ENCODE peak calls at places on chromosomes 6 and 20, in nine cellular contexts. One of them, this sample, is unnamed.

GRCh38 chr6:165439928-165440554 is 130.6 kb upstream of the C6orf118 start:
- DNase-seq in anterior cingulate cortex: no peak
- DNase-seq in ecto neural progenitor cell: no peak
- DNase-seq in occipital lobe: no peak
- DNase-seq in NCI-H146: peak
- DNase-seq in T1000: no peak
- DNase-seq in stimulated activated CD4-positive, alpha-beta T cell treated with anti-CD3 and anti-CD28 coated beads, Interleukin-12 subunit alpha, Interleukin-12 subunit beta, amount 100 ng/mL, for 48 hours: no peak
- DNase-seq in T-helper 2 cell: no peak
- DNase-seq in foreskin fibroblast: peak
- DNase-seq in this sample: no peak

GRCh38 chr20:25254986-25255680 is 7.2 kb downstream of the PYGB start:
- DNase-seq in anterior cingulate cortex: no peak
- DNase-seq in ecto neural progenitor cell: no peak
- DNase-seq in occipital lobe: peak
- DNase-seq in NCI-H146: no peak
- DNase-seq in T1000: no peak
- DNase-seq in stimulated activated CD4-positive, alpha-beta T cell treated with anti-CD3 and anti-CD28 coated beads, Interleukin-12 subunit alpha, Interleukin-12 subunit beta, amount 100 ng/mL, for 48 hours: no peak
- DNase-seq in T-helper 2 cell: no peak
- DNase-seq in foreskin fibroblast: no peak
- DNase-seq in this sample: peak

GRCh38 chr6:36625161-36625919 is 31.2 kb downstream of the SRSF3 start:
- DNase-seq in anterior cingulate cortex: no peak
- DNase-seq in ecto neural progenitor cell: no peak
- DNase-seq in occipital lobe: no peak
- DNase-seq in NCI-H146: peak
- DNase-seq in T1000: no peak
- DNase-seq in stimulated activated CD4-positive, alpha-beta T cell treated with anti-CD3 and anti-CD28 coated beads, Interleukin-12 subunit alpha, Interleukin-12 subunit beta, amount 100 ng/mL, for 48 hours: no peak
- DNase-seq in T-helper 2 cell: no peak
- DNase-seq in foreskin fibroblast: peak
- DNase-seq in this sample: no peak

GRCh38 chr6:11317885-11318771 is 85.7 kb upstream of the NEDD9 start:
- DNase-seq in anterior cingulate cortex: no peak
- DNase-seq in ecto neural progenitor cell: no peak
- DNase-seq in occipital lobe: peak
- DNase-seq in NCI-H146: no peak
- DNase-seq in T1000: peak
- DNase-seq in stimulated activated CD4-positive, alpha-beta T cell treated with anti-CD3 and anti-CD28 coated beads, Interleukin-12 subunit alpha, Interleukin-12 subunit beta, amount 100 ng/mL, for 48 hours: peak
- DNase-seq in T-helper 2 cell: peak
- DNase-seq in foreskin fibroblast: peak
- DNase-seq in this sample: no peak

GRCh38 chr20:4091332-4092135 is 76.2 kb upstream of the RNF24 start:
- DNase-seq in anterior cingulate cortex: no peak
- DNase-seq in ecto neural progenitor cell: peak
- DNase-seq in occipital lobe: no peak
- DNase-seq in NCI-H146: peak
- DNase-seq in T1000: no peak
- DNase-seq in stimulated activated CD4-positive, alpha-beta T cell treated with anti-CD3 and anti-CD28 coated beads, Interleukin-12 subunit alpha, Interleukin-12 subunit beta, amount 100 ng/mL, for 48 hours: no peak
- DNase-seq in T-helper 2 cell: peak
- DNase-seq in foreskin fibroblast: peak
- DNase-seq in this sample: peak

GRCh38 chr20:15674253-15675145 is 898.7 kb downstream of the KIF16B start:
- DNase-seq in anterior cingulate cortex: no peak
- DNase-seq in ecto neural progenitor cell: no peak
- DNase-seq in occipital lobe: no peak
- DNase-seq in NCI-H146: no peak
- DNase-seq in T1000: no peak
- DNase-seq in stimulated activated CD4-positive, alpha-beta T cell treated with anti-CD3 and anti-CD28 coated beads, Interleukin-12 subunit alpha, Interleukin-12 subunit beta, amount 100 ng/mL, for 48 hours: no peak
- DNase-seq in T-helper 2 cell: no peak
- DNase-seq in foreskin fibroblast: peak
- DNase-seq in this sample: no peak

GRCh38 chr6:169895926-169896761 is 144.7 kb downstream of the ERMARD start:
- DNase-seq in anterior cingulate cortex: no peak
- DNase-seq in ecto neural progenitor cell: peak
- DNase-seq in occipital lobe: no peak
- DNase-seq in NCI-H146: no peak
- DNase-seq in T1000: no peak
- DNase-seq in stimulated activated CD4-positive, alpha-beta T cell treated with anti-CD3 and anti-CD28 coated beads, Interleukin-12 subunit alpha, Interleukin-12 subunit beta, amount 100 ng/mL, for 48 hours: no peak
- DNase-seq in T-helper 2 cell: no peak
- DNase-seq in foreskin fibroblast: no peak
- DNase-seq in this sample: peak

GRCh38 chr6:57173056-57173885 is 1.1 kb downstream of the BAG2 start:
- DNase-seq in anterior cingulate cortex: no peak
- DNase-seq in ecto neural progenitor cell: no peak
- DNase-seq in occipital lobe: no peak
- DNase-seq in NCI-H146: peak
- DNase-seq in T1000: no peak
- DNase-seq in stimulated activated CD4-positive, alpha-beta T cell treated with anti-CD3 and anti-CD28 coated beads, Interleukin-12 subunit alpha, Interleukin-12 subunit beta, amount 100 ng/mL, for 48 hours: no peak
- DNase-seq in T-helper 2 cell: no peak
- DNase-seq in foreskin fibroblast: peak
- DNase-seq in this sample: no peak

GRCh38 chr6:4788953-4789584 is 12.9 kb downstream of the CDYL start:
- DNase-seq in anterior cingulate cortex: no peak
- DNase-seq in ecto neural progenitor cell: no peak
- DNase-seq in occipital lobe: no peak
- DNase-seq in NCI-H146: no peak
- DNase-seq in T1000: no peak
- DNase-seq in stimulated activated CD4-positive, alpha-beta T cell treated with anti-CD3 and anti-CD28 coated beads, Interleukin-12 subunit alpha, Interleukin-12 subunit beta, amount 100 ng/mL, for 48 hours: no peak
- DNase-seq in T-helper 2 cell: no peak
- DNase-seq in foreskin fibroblast: no peak
- DNase-seq in this sample: no peak

GRCh38 chr6:134175532-134176282 is 123.3 kb upstream of the SLC2A12 start:
- DNase-seq in anterior cingulate cortex: peak
- DNase-seq in ecto neural progenitor cell: no peak
- DNase-seq in occipital lobe: peak
- DNase-seq in NCI-H146: peak
- DNase-seq in T1000: peak
- DNase-seq in stimulated activated CD4-positive, alpha-beta T cell treated with anti-CD3 and anti-CD28 coated beads, Interleukin-12 subunit alpha, Interleukin-12 subunit beta, amount 100 ng/mL, for 48 hours: peak
- DNase-seq in T-helper 2 cell: peak
- DNase-seq in foreskin fibroblast: peak
- DNase-seq in this sample: peak

GRCh38 chr6:43290905-43291355 is 7.1 kb upstream of the SLC22A7 start:
- DNase-seq in anterior cingulate cortex: no peak
- DNase-seq in ecto neural progenitor cell: no peak
- DNase-seq in occipital lobe: no peak
- DNase-seq in NCI-H146: no peak
- DNase-seq in T1000: no peak
- DNase-seq in stimulated activated CD4-positive, alpha-beta T cell treated with anti-CD3 and anti-CD28 coated beads, Interleukin-12 subunit alpha, Interleukin-12 subunit beta, amount 100 ng/mL, for 48 hours: no peak
- DNase-seq in T-helper 2 cell: no peak
- DNase-seq in foreskin fibroblast: peak
- DNase-seq in this sample: no peak

GRCh38 chr6:151284012-151284411 is 44.2 kb downstream of the AKAP12 start:
- DNase-seq in anterior cingulate cortex: no peak
- DNase-seq in ecto neural progenitor cell: no peak
- DNase-seq in occipital lobe: no peak
- DNase-seq in NCI-H146: no peak
- DNase-seq in T1000: no peak
- DNase-seq in stimulated activated CD4-positive, alpha-beta T cell treated with anti-CD3 and anti-CD28 coated beads, Interleukin-12 subunit alpha, Interleukin-12 subunit beta, amount 100 ng/mL, for 48 hours: no peak
- DNase-seq in T-helper 2 cell: no peak
- DNase-seq in foreskin fibroblast: no peak
- DNase-seq in this sample: no peak

GRCh38 chr6:345747-346388 is 45.7 kb upstream of the IRF4 start:
- DNase-seq in anterior cingulate cortex: no peak
- DNase-seq in ecto neural progenitor cell: no peak
- DNase-seq in occipital lobe: no peak
- DNase-seq in NCI-H146: no peak
- DNase-seq in T1000: no peak
- DNase-seq in stimulated activated CD4-positive, alpha-beta T cell treated with anti-CD3 and anti-CD28 coated beads, Interleukin-12 subunit alpha, Interleukin-12 subunit beta, amount 100 ng/mL, for 48 hours: no peak
- DNase-seq in T-helper 2 cell: no peak
- DNase-seq in foreskin fibroblast: peak
- DNase-seq in this sample: no peak

GRCh38 chr20:1310087-1310486 is 18.9 kb downstream of the SDCBP2 start:
- DNase-seq in anterior cingulate cortex: no peak
- DNase-seq in ecto neural progenitor cell: no peak
- DNase-seq in occipital lobe: peak
- DNase-seq in NCI-H146: no peak
- DNase-seq in T1000: no peak
- DNase-seq in stimulated activated CD4-positive, alpha-beta T cell treated with anti-CD3 and anti-CD28 coated beads, Interleukin-12 subunit alpha, Interleukin-12 subunit beta, amount 100 ng/mL, for 48 hours: no peak
- DNase-seq in T-helper 2 cell: no peak
- DNase-seq in foreskin fibroblast: no peak
- DNase-seq in this sample: peak

GRCh38 chr20:50886184-50886790 is 45.0 kb downstream of the ADNP start:
- DNase-seq in anterior cingulate cortex: no peak
- DNase-seq in ecto neural progenitor cell: no peak
- DNase-seq in occipital lobe: no peak
- DNase-seq in NCI-H146: no peak
- DNase-seq in T1000: no peak
- DNase-seq in stimulated activated CD4-positive, alpha-beta T cell treated with anti-CD3 and anti-CD28 coated beads, Interleukin-12 subunit alpha, Interleukin-12 subunit beta, amount 100 ng/mL, for 48 hours: no peak
- DNase-seq in T-helper 2 cell: no peak
- DNase-seq in foreskin fibroblast: no peak
- DNase-seq in this sample: no peak

GRCh38 chr20:61719691-61720347 is 345.9 kb downstream of the TAF4 start:
- DNase-seq in anterior cingulate cortex: no peak
- DNase-seq in ecto neural progenitor cell: no peak
- DNase-seq in occipital lobe: no peak
- DNase-seq in NCI-H146: no peak
- DNase-seq in T1000: no peak
- DNase-seq in stimulated activated CD4-positive, alpha-beta T cell treated with anti-CD3 and anti-CD28 coated beads, Interleukin-12 subunit alpha, Interleukin-12 subunit beta, amount 100 ng/mL, for 48 hours: peak
- DNase-seq in T-helper 2 cell: peak
- DNase-seq in foreskin fibroblast: no peak
- DNase-seq in this sample: no peak

GRCh38 chr6:139242457-139243240 is 49.1 kb downstream of the TXLNB start:
- DNase-seq in anterior cingulate cortex: no peak
- DNase-seq in ecto neural progenitor cell: no peak
- DNase-seq in occipital lobe: no peak
- DNase-seq in NCI-H146: no peak
- DNase-seq in T1000: no peak
- DNase-seq in stimulated activated CD4-positive, alpha-beta T cell treated with anti-CD3 and anti-CD28 coated beads, Interleukin-12 subunit alpha, Interleukin-12 subunit beta, amount 100 ng/mL, for 48 hours: no peak
- DNase-seq in T-helper 2 cell: no peak
- DNase-seq in foreskin fibroblast: no peak
- DNase-seq in this sample: no peak

GRCh38 chr20:63705232-63706026 is 2.3 kb downstream of the ARFRP1 start:
- DNase-seq in anterior cingulate cortex: no peak
- DNase-seq in ecto neural progenitor cell: no peak
- DNase-seq in occipital lobe: no peak
- DNase-seq in NCI-H146: no peak
- DNase-seq in T1000: no peak
- DNase-seq in stimulated activated CD4-positive, alpha-beta T cell treated with anti-CD3 and anti-CD28 coated beads, Interleukin-12 subunit alpha, Interleukin-12 subunit beta, amount 100 ng/mL, for 48 hours: no peak
- DNase-seq in T-helper 2 cell: no peak
- DNase-seq in foreskin fibroblast: no peak
- DNase-seq in this sample: no peak

GRCh38 chr20:31910071-31910803 is 39.8 kb downstream of the TTLL9 start:
- DNase-seq in anterior cingulate cortex: no peak
- DNase-seq in ecto neural progenitor cell: no peak
- DNase-seq in occipital lobe: no peak
- DNase-seq in NCI-H146: no peak
- DNase-seq in T1000: no peak
- DNase-seq in stimulated activated CD4-positive, alpha-beta T cell treated with anti-CD3 and anti-CD28 coated beads, Interleukin-12 subunit alpha, Interleukin-12 subunit beta, amount 100 ng/mL, for 48 hours: no peak
- DNase-seq in T-helper 2 cell: no peak
- DNase-seq in foreskin fibroblast: no peak
- DNase-seq in this sample: no peak

GRCh38 chr6:18226451-18226850 is 37.9 kb downstream of the DEK start:
- DNase-seq in anterior cingulate cortex: no peak
- DNase-seq in ecto neural progenitor cell: no peak
- DNase-seq in occipital lobe: no peak
- DNase-seq in NCI-H146: no peak
- DNase-seq in T1000: no peak
- DNase-seq in stimulated activated CD4-positive, alpha-beta T cell treated with anti-CD3 and anti-CD28 coated beads, Interleukin-12 subunit alpha, Interleukin-12 subunit beta, amount 100 ng/mL, for 48 hours: no peak
- DNase-seq in T-helper 2 cell: no peak
- DNase-seq in foreskin fibroblast: peak
- DNase-seq in this sample: no peak

GRCh38 chr6:158060447-158061360 is 79.0 kb downstream of the SYNJ2 start:
- DNase-seq in anterior cingulate cortex: no peak
- DNase-seq in ecto neural progenitor cell: no peak
- DNase-seq in occipital lobe: peak
- DNase-seq in NCI-H146: peak
- DNase-seq in T1000: peak
- DNase-seq in stimulated activated CD4-positive, alpha-beta T cell treated with anti-CD3 and anti-CD28 coated beads, Interleukin-12 subunit alpha, Interleukin-12 subunit beta, amount 100 ng/mL, for 48 hours: no peak
- DNase-seq in T-helper 2 cell: no peak
- DNase-seq in foreskin fibroblast: peak
- DNase-seq in this sample: no peak

GRCh38 chr20:48937674-48938073 is 16.2 kb downstream of the ARFGEF2 start:
- DNase-seq in anterior cingulate cortex: no peak
- DNase-seq in ecto neural progenitor cell: no peak
- DNase-seq in occipital lobe: no peak
- DNase-seq in NCI-H146: no peak
- DNase-seq in T1000: no peak
- DNase-seq in stimulated activated CD4-positive, alpha-beta T cell treated with anti-CD3 and anti-CD28 coated beads, Interleukin-12 subunit alpha, Interleukin-12 subunit beta, amount 100 ng/mL, for 48 hours: no peak
- DNase-seq in T-helper 2 cell: no peak
- DNase-seq in foreskin fibroblast: no peak
- DNase-seq in this sample: no peak

GRCh38 chr20:63330084-63330760 is 30.9 kb downstream of the CHRNA4 start:
- DNase-seq in anterior cingulate cortex: no peak
- DNase-seq in ecto neural progenitor cell: no peak
- DNase-seq in occipital lobe: no peak
- DNase-seq in NCI-H146: no peak
- DNase-seq in T1000: no peak
- DNase-seq in stimulated activated CD4-positive, alpha-beta T cell treated with anti-CD3 and anti-CD28 coated beads, Interleukin-12 subunit alpha, Interleukin-12 subunit beta, amount 100 ng/mL, for 48 hours: no peak
- DNase-seq in T-helper 2 cell: no peak
- DNase-seq in foreskin fibroblast: no peak
- DNase-seq in this sample: no peak

GRCh38 chr6:39050453-39051112 is 2.0 kb downstream of the GLP1R start:
- DNase-seq in anterior cingulate cortex: no peak
- DNase-seq in ecto neural progenitor cell: no peak
- DNase-seq in occipital lobe: no peak
- DNase-seq in NCI-H146: no peak
- DNase-seq in T1000: no peak
- DNase-seq in stimulated activated CD4-positive, alpha-beta T cell treated with anti-CD3 and anti-CD28 coated beads, Interleukin-12 subunit alpha, Interleukin-12 subunit beta, amount 100 ng/mL, for 48 hours: no peak
- DNase-seq in T-helper 2 cell: no peak
- DNase-seq in foreskin fibroblast: no peak
- DNase-seq in this sample: no peak

GRCh38 chr20:4006640-4007039 is 8.7 kb downstream of the RNF24 start:
- DNase-seq in anterior cingulate cortex: peak
- DNase-seq in ecto neural progenitor cell: no peak
- DNase-seq in occipital lobe: peak
- DNase-seq in NCI-H146: no peak
- DNase-seq in T1000: no peak
- DNase-seq in stimulated activated CD4-positive, alpha-beta T cell treated with anti-CD3 and anti-CD28 coated beads, Interleukin-12 subunit alpha, Interleukin-12 subunit beta, amount 100 ng/mL, for 48 hours: no peak
- DNase-seq in T-helper 2 cell: no peak
- DNase-seq in foreskin fibroblast: peak
- DNase-seq in this sample: peak

GRCh38 chr20:46622125-46622524 is 29.1 kb downstream of the SLC13A3 start:
- DNase-seq in anterior cingulate cortex: no peak
- DNase-seq in ecto neural progenitor cell: no peak
- DNase-seq in occipital lobe: no peak
- DNase-seq in NCI-H146: peak
- DNase-seq in T1000: no peak
- DNase-seq in stimulated activated CD4-positive, alpha-beta T cell treated with anti-CD3 and anti-CD28 coated beads, Interleukin-12 subunit alpha, Interleukin-12 subunit beta, amount 100 ng/mL, for 48 hours: no peak
- DNase-seq in T-helper 2 cell: no peak
- DNase-seq in foreskin fibroblast: no peak
- DNase-seq in this sample: no peak

GRCh38 chr6:80214436-80215022 is 108.1 kb downstream of the BCKDHB start:
- DNase-seq in anterior cingulate cortex: no peak
- DNase-seq in ecto neural progenitor cell: no peak
- DNase-seq in occipital lobe: no peak
- DNase-seq in NCI-H146: peak
- DNase-seq in T1000: peak
- DNase-seq in stimulated activated CD4-positive, alpha-beta T cell treated with anti-CD3 and anti-CD28 coated beads, Interleukin-12 subunit alpha, Interleukin-12 subunit beta, amount 100 ng/mL, for 48 hours: no peak
- DNase-seq in T-helper 2 cell: no peak
- DNase-seq in foreskin fibroblast: peak
- DNase-seq in this sample: peak

GRCh38 chr6:293185-294174 is 1.2 kb downstream of the DUSP22 start:
- DNase-seq in anterior cingulate cortex: no peak
- DNase-seq in ecto neural progenitor cell: no peak
- DNase-seq in occipital lobe: no peak
- DNase-seq in NCI-H146: no peak
- DNase-seq in T1000: no peak
- DNase-seq in stimulated activated CD4-positive, alpha-beta T cell treated with anti-CD3 and anti-CD28 coated beads, Interleukin-12 subunit alpha, Interleukin-12 subunit beta, amount 100 ng/mL, for 48 hours: no peak
- DNase-seq in T-helper 2 cell: no peak
- DNase-seq in foreskin fibroblast: peak
- DNase-seq in this sample: peak

GRCh38 chr6:99587792-99588191 is 18.8 kb upstream of the PRDM13 start:
- DNase-seq in anterior cingulate cortex: no peak
- DNase-seq in ecto neural progenitor cell: no peak
- DNase-seq in occipital lobe: no peak
- DNase-seq in NCI-H146: no peak
- DNase-seq in T1000: no peak
- DNase-seq in stimulated activated CD4-positive, alpha-beta T cell treated with anti-CD3 and anti-CD28 coated beads, Interleukin-12 subunit alpha, Interleukin-12 subunit beta, amount 100 ng/mL, for 48 hours: no peak
- DNase-seq in T-helper 2 cell: no peak
- DNase-seq in foreskin fibroblast: no peak
- DNase-seq in this sample: no peak

GRCh38 chr20:45872626-45873025 is 8.4 kb upstream of the ZSWIM1 start:
- DNase-seq in anterior cingulate cortex: no peak
- DNase-seq in ecto neural progenitor cell: no peak
- DNase-seq in occipital lobe: no peak
- DNase-seq in NCI-H146: no peak
- DNase-seq in T1000: no peak
- DNase-seq in stimulated activated CD4-positive, alpha-beta T cell treated with anti-CD3 and anti-CD28 coated beads, Interleukin-12 subunit alpha, Interleukin-12 subunit beta, amount 100 ng/mL, for 48 hours: no peak
- DNase-seq in T-helper 2 cell: no peak
- DNase-seq in foreskin fibroblast: no peak
- DNase-seq in this sample: no peak

GRCh38 chr20:35523298-35523888 is 6.1 kb downstream of the C20orf173 start:
- DNase-seq in anterior cingulate cortex: no peak
- DNase-seq in ecto neural progenitor cell: peak
- DNase-seq in occipital lobe: no peak
- DNase-seq in NCI-H146: peak
- DNase-seq in T1000: no peak
- DNase-seq in stimulated activated CD4-positive, alpha-beta T cell treated with anti-CD3 and anti-CD28 coated beads, Interleukin-12 subunit alpha, Interleukin-12 subunit beta, amount 100 ng/mL, for 48 hours: no peak
- DNase-seq in T-helper 2 cell: no peak
- DNase-seq in foreskin fibroblast: peak
- DNase-seq in this sample: peak